ENCODE peak calls at places on chromosomes 12 and 14, in seven cellular contexts. A is HFFc6; J is breast epithelium; F is stimulated activated CD8-positive, alpha-beta memory T cell treated with anti-CD3 and anti-CD28 coated beads, Interleukin-2, amount 100 ng/mL, for 48 hours; G is stimulated activated naive CD8-positive, alpha-beta T cell treated with anti-CD3 and anti-CD28 coated beads, Interleukin-15, Interleukin-2, amounts not matched to agents 100 U/mL and 50 U/mL, for 24 hours; U is astrocyte of the spinal cord; P is NCI-H510A treated with DMSO at 0.1 percent for 48 hours. E is an unnamed sample.

GRCh38 chr14:90698379-90698869 is 117.8 kb downstream of the TTC7B start:
- DNase-seq in A (no peak), J (no peak), F (no peak), G (no peak), U (peak), P (peak), E (no peak)

GRCh38 chr12:92593734-92594402 is 108.9 kb upstream of the PLEKHG7 start:
- DNase-seq in A (peak), J (peak), F (peak), G (peak), U (peak), P (no peak), E (peak)

GRCh38 chr14:89624500-89625156 is 207.6 kb upstream of the FOXN3 start:
- DNase-seq in A (no peak), J (no peak), F (no peak), G (no peak), U (no peak), P (peak), E (no peak)

GRCh38 chr12:105289114-105289904 is 41.2 kb upstream of the C12orf75 start:
- DNase-seq in A (peak), J (no peak), F (no peak), G (no peak), U (peak), P (no peak), E (no peak)

GRCh38 chr14:90649557-90650135 is 166.6 kb downstream of the TTC7B start:
- DNase-seq in A (no peak), J (no peak), F (no peak), G (no peak), U (no peak), P (no peak), E (no peak)

GRCh38 chr12:108340037-108340436 is 926 bp upstream of the CMKLR1 start:
- DNase-seq in A (no peak), J (no peak), F (no peak), G (no peak), U (no peak), P (no peak), E (no peak)

GRCh38 chr14:55426881-55427280 is 13.5 kb downstream of the TBPL2 start:
- DNase-seq in A (no peak), J (no peak), F (no peak), G (no peak), U (no peak), P (no peak), E (no peak)

GRCh38 chr14:90204516-90204915 is 51.8 kb upstream of the PSMC1 start:
- DNase-seq in A (no peak), J (no peak), F (no peak), G (no peak), U (no peak), P (no peak), E (no peak)

GRCh38 chr14:77761205-77761931 is 412 bp upstream of the SNW1 start:
- DNase-seq in A (peak), J (no peak), F (no peak), G (peak), U (no peak), P (peak), E (peak)

GRCh38 chr14:106490442-106490841 is 964.1 kb downstream of the TMEM121 start:
- DNase-seq in A (no peak), J (no peak), F (no peak), G (no peak), U (no peak), P (no peak), E (no peak)

GRCh38 chr12:2286461-2287131 is 233.8 kb downstream of the CACNA1C start:
- DNase-seq in A (peak), J (no peak), F (no peak), G (no peak), U (no peak), P (no peak), E (peak)

E was measured in AG08396.